ENCODE peak calls at places on chromosome 5, in four cellular contexts. Y is CD4-positive, CD25-positive, alpha-beta regulatory T cell; Q is brain microvascular endothelial cell; Z is CD8-positive, alpha-beta T cell. W is an unnamed sample.

GRCh38 chr5:110807174-110807573 is 68.4 kb downstream of the SLC25A46 start:
- DNase-seq in Q (no peak), Y (no peak), Z (no peak), W (no peak)

GRCh38 chr5:180804129-180804601 is 1.6 kb upstream of the MGAT1 start:
- DNase-seq in Q (no peak), Y (no peak), Z (peak), W (no peak)

GRCh38 chr5:179699640-179700298 is 1.0 kb downstream of the CANX start:
- DNase-seq in Y (no peak), Z (no peak), Q (peak), W (no peak)

GRCh38 chr5:177449140-177450061 is 2.8 kb downstream of the PRR7 start:
- DNase-seq in Z (no peak), Q (no peak), Y (no peak), W (no peak)

GRCh38 chr5:36177154-36177553 is 25.2 kb downstream of the SKP2 start:
- DNase-seq in Z (no peak), Y (no peak), Q (no peak), W (no peak)

GRCh38 chr5:179166886-179167841 is 107.0 kb downstream of the ZNF354C start:
- DNase-seq in Q (peak), Z (peak), Y (peak), W (no peak)

GRCh38 chr5:73540192-73540591 is 25.2 kb downstream of the ANKRA2 start:
- DNase-seq in Y (no peak), Q (peak), Z (no peak), W (no peak)

GRCh38 chr5:172065431-172066065 is 59.1 kb upstream of the FBXW11 start:
- DNase-seq in Y (no peak), Q (no peak), Z (no peak), W (peak)

GRCh38 chr5:10521466-10522223 is 42.2 kb upstream of the ANKRD33B start:
- DNase-seq in Z (no peak), Y (no peak), Q (no peak), W (no peak)

GRCh38 chr5:76861616-76862015 is 11.8 kb downstream of the S100Z start:
- DNase-seq in Q (no peak), Y (no peak), Z (no peak), W (no peak)

GRCh38 chr5:8769631-8770030 is 776.2 kb downstream of the SEMA5A start:
- DNase-seq in Y (no peak), Q (no peak), Z (no peak), W (no peak)

GRCh38 chr5:107268241-107268640 is 402.5 kb downstream of the EFNA5 start:
- DNase-seq in Y (no peak), Q (no peak), Z (no peak), W (no peak)

DNA sequence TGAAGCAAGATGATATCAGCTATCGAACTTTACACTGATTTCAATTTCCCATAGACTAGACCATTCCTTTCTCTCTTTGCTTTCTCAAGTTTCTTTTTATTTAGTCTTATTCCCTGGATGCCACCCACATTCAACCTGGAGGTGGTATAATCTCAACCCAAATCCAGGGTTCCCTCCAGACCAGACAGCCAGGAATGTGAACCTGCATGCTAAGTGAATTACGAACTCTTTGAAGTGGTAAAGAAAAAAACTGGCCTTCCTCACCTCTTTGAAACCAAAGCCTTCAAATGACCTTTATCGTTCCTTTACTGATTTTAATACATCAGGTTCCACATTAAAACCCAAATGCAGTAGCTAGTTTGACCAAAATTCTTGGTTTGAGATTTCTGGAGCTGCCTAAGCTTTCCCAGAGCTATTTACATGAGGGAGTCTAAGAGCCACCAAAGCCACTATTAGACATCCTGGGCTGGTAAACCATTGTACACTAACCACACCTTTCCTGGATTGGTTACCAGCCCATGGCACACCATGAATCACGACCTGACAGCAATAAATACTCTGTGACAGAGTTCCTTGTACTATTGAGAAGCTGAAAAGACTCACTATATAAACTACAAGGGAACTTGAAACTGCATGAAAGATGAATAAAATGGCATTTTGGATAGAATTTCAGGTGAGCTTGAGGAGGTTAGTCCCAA is 323.7 kb downstream of the ADAMTS6 start:
- DNase-seq in Y (no peak), Z (no peak), Q (no peak), W (no peak)
- H3K27ac ChIP-seq in Y (no peak), Z (no peak), Q (no peak), W (no peak)

DNA sequence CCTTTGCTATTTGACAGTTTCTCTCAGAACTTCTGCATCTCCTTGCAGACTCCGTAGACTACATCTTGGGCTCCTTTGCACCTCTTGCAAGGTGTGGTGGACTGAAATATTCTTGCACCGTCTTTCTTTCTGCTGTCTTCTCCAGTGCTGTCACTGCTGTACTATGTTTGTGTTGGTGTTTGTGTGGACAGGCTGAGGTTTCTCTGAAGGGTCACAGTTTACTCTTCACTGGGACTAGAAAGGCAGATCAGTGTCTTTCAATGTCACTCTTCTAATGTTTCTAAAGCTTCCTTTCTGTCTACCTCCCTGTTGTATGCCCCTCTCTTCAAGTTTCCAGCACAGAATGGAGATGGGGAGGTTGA is 410.0 kb upstream of the CD180 start:
- DNase-seq in Y (no peak), Q (no peak), Z (no peak), W (no peak)
- H3K27ac ChIP-seq in Y (no peak), Q (no peak), Z (no peak), W (no peak)

DNA sequence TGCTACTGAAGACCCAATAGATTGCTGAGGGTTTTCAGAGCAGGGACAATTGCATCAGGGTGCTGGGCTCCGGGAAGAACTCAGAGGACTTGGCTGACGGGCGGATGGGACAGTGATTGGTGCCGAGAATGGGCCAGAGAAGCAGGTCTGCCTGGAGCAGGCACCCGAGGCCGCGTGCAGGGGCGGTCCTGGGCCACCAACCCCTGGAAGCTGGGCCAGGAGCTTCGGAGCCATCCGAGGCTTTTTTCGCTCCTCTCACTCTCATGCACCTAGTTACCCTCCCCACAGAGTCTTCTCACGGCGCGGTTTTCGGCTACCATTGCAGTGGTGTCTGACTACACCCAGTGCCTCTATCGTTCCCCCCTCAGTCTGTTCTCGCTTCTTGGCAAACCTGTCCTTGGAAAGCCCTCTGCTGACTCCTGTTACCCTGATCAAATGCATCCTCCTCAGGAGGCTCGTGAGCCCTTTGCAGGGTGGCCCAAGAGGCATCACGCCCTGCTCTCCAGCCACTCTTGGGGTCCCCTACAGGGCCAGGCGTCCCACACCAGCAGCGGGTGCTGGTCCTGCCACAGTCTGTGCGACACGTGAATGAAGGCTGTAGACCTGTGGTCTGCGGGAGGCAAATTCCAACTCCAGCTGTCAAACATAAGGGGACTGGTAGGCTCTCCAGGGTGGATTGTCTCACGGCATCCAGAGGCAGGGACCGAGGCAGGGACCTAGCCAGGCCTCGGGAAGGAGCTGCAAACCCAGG is 1.2 kb upstream of the CLPTM1L start:
- DNase-seq in Z (no peak), Q (no peak), Y (no peak), W (no peak)
- H3K27ac ChIP-seq in Z (peak), Q (no peak), Y (no peak), W (no peak)

GRCh38 chr5:124980174-124980941 is 233.9 kb upstream of the ZNF608 start:
- DNase-seq in Q (no peak), Z (no peak), Y (no peak), W (peak)
- H3K27ac ChIP-seq in Q (no peak), Z (no peak), Y (no peak), W (no peak)

DNA sequence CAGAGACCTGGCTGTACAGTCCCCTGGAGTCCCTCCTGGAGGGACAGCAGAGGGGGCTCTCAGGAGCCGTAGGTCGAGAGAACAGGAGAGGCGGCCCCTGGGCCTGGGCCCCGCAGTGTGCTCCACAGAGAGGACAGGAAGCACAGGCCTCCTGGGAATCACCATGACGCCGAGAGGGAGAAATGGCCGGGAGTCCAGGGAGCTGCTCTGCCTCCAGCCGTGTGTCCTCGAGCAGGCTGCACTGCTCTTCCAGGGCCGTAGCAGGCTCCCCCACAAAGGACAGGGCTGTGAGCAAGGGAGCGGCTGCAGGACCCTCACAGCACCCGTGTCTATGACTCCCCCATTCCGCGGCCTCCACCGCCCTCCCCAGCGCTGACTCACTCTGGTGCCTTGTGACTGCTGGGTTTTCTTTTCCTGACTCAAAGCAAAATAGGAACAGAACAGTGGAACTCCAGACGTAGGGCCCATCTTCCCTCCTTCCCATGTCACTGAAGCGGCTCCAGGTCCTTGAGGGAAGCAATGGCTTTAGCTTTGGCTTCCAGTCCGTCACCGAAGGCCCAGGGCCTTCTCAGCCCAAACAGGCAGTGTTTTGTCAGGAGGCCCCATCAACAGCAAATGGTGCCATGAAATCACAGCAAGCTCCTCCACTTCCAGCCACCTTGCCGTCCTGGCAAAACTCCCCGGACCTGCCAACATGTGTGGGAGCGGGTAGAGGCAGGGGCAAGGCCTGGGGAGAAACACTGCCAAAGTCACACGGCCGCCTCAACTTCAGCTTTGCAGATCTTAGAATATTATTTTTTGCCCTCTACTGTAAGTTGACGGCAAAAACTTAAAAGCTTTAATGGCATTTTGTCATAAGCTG is 114.2 kb downstream of the LHFPL2 start:
- DNase-seq in Y (no peak), Z (no peak), Q (peak), W (peak)
- H3K27ac ChIP-seq in Y (no peak), Z (no peak), Q (peak), W (peak)

DNA sequence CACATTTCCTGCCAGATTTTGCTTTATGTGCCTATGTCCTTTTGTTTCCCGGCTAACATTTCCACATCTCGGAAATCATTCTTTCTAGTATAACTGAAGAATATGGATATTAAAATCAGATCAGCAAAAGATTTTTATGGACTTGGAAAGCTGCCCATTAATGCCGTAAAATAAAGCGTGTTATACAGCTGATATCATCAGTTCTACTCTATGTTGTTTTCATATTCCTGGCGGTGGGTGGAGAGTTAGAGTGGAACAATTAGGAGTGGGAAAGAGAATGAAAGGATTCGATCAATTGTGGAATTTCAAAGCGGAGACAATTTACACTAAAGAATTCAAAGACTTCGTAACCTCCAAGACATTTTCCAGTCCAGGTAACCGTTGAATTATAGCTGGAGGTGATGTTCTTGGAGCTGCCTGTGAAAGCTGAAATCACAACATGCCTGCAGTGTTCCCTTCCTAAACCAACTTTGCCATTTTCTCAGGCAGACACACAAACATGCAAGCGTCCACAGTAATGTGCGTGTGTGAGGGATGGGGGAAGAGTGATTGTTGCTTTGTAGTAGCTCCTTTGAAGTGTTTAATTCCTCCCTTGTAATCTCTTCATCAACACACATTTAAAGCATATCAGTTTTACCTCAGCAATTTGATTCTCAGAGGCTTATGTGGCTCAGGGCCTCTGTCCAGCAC is 543.9 kb downstream of the RAB3C start:
- DNase-seq in Q (peak), Y (no peak), Z (no peak), W (no peak)
- H3K27ac ChIP-seq in Q (peak), Y (peak), Z (peak), W (peak)

GRCh38 chr5:59041355-59041754 is 458.5 kb downstream of the RAB3C start:
- DNase-seq in Q (no peak), Y (no peak), Z (no peak), W (no peak)

GRCh38 chr5:59042683-59043082 is 459.8 kb downstream of the RAB3C start:
- DNase-seq in Q (no peak), Z (no peak), Y (no peak), W (no peak)

GRCh38 chr5:59040804-59041201 is 457.9 kb downstream of the RAB3C start:
- DNase-seq in Q (no peak), Z (no peak), Y (no peak), W (no peak)

GRCh38 chr5:59040007-59040803 is 457.3 kb downstream of the RAB3C start:
- DNase-seq in Z (no peak), Y (no peak), Q (no peak), W (no peak)

GRCh38 chr5:59042201-59042600 is 459.3 kb downstream of the RAB3C start:
- DNase-seq in Y (no peak), Z (no peak), Q (peak), W (no peak)
- H3K27ac ChIP-seq in Y (no peak), Z (no peak), Q (no peak), W (no peak)

DNA sequence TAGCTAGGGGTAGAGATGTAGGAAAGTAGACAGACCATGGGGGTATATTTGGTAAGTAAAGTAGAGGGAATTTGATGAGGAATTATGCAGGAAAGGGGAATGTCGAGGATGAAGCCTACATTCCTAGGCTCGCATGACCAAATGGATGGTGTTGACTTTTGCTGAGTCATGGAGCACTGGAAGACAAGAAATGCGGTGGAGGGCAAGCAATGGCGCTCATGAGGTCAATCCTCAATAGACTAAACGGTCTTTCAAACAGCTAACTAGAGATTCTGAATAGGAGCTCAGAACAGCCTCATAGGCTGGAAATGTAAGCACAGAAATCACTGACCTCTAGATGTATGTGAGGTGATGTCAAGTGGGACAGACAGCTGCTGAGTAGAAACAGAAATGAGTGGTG is 50.7 kb upstream of the FST start:
- DNase-seq in Z (no peak), Y (no peak), Q (peak), W (no peak)
- H3K27ac ChIP-seq in Z (no peak), Y (no peak), Q (peak), W (no peak)

GRCh38 chr5:140596364-140596763 is 31.7 kb downstream of the SLC35A4 start:
- DNase-seq in Y (no peak), Q (no peak), Z (no peak), W (no peak)
- H3K27ac ChIP-seq in Y (no peak), Q (no peak), Z (no peak), W (peak)

W was measured in caudate nucleus.